ENCODE peak calls at places on chromosomes 7 and 10, in six cellular contexts. R is progenitor cell of endocrine pancreas, M is Calu3, G is GM12864, D is endothelial cell, O is fibroblast of the aortic adventitia. Y is an unnamed sample.

GRCh38 chr7:42843209-42843800 is 68.6 kb downstream of the C7orf25 start:
- DNase-seq in R (no peak), M (peak), G (no peak), D (peak), O (peak), Y (peak)

GRCh38 chr10:60526024-60526585 is 136.4 kb upstream of the ANK3 start:
- DNase-seq in R (no peak), M (no peak), G (no peak), D (no peak), O (peak), Y (no peak)

GRCh38 chr10:69577268-69578232 is 4.3 kb upstream of the NEUROG3 start:
- DNase-seq in R (no peak), M (no peak), G (no peak), D (no peak), O (no peak), Y (no peak)

GRCh38 chr10:123149568-123150228 is 1.8 kb downstream of the HMX2 start:
- DNase-seq in R (peak), M (no peak), G (no peak), D (peak), O (no peak), Y (peak)

GRCh38 chr7:94972296-94972695 is 64.9 kb downstream of the PPP1R9A start:
- DNase-seq in R (no peak), M (peak), G (no peak), D (no peak), O (peak), Y (no peak)

GRCh38 chr7:130888017-130888371 is 154.0 kb upstream of the KLF14 start:
- DNase-seq in R (no peak), M (no peak), G (no peak), D (no peak), O (no peak), Y (no peak)

GRCh38 chr10:112115781-112116385 is 67.7 kb downstream of the GPAM start:
- DNase-seq in R (peak), M (peak), G (no peak), D (peak), O (peak), Y (peak)

GRCh38 chr10:35192645-35193249 is 66.1 kb downstream of the CREM start:
- DNase-seq in R (no peak), M (no peak), G (no peak), D (no peak), O (peak), Y (no peak)

GRCh38 chr10:88921194-88921593 is 31.4 kb downstream of the ACTA2 start:
- DNase-seq in R (no peak), M (no peak), G (no peak), D (no peak), O (peak), Y (no peak)

GRCh38 chr10:48579251-48579960 is 25.5 kb downstream of the ARHGAP22 start:
- DNase-seq in R (no peak), M (no peak), G (no peak), D (no peak), O (peak), Y (no peak)

GRCh38 chr7:2633538-2634264 is 1.9 kb downstream of the TTYH3 start:
- DNase-seq in R (no peak), M (peak), G (no peak), D (no peak), O (peak), Y (no peak)

GRCh38 chr10:88245974-88246511 is 337.1 kb downstream of the RNLS start:
- DNase-seq in R (no peak), M (no peak), G (no peak), D (no peak), O (peak), Y (no peak)

GRCh38 chr10:49605177-49605938 is 4.8 kb upstream of the SLC18A3 start:
- DNase-seq in R (peak), M (no peak), G (no peak), D (no peak), O (no peak), Y (no peak)

GRCh38 chr7:130920122-130920521 is 186.1 kb upstream of the KLF14 start:
- DNase-seq in R (no peak), M (no peak), G (no peak), D (no peak), O (no peak), Y (no peak)

GRCh38 chr10:31761156-31761555 is 167.5 kb downstream of the ARHGAP12 start:
- DNase-seq in R (no peak), M (no peak), G (no peak), D (no peak), O (peak), Y (no peak)

GRCh38 chr7:130154501-130155317 is 50.5 kb downstream of the TMEM209 start:
- DNase-seq in R (no peak), M (no peak), G (no peak), D (peak), O (no peak), Y (no peak)

GRCh38 chr7:434891-435486 is 84.7 kb downstream of the PDGFA start:
- DNase-seq in R (peak), M (no peak), G (no peak), D (no peak), O (no peak), Y (no peak)

GRCh38 chr7:50088463-50089129 is 4.5 kb downstream of the ZPBP start:
- DNase-seq in R (no peak), M (no peak), G (no peak), D (no peak), O (no peak), Y (no peak)

GRCh38 chr10:101346177-101346576 is 7.8 kb upstream of the BTRC start:
- DNase-seq in R (no peak), M (no peak), G (no peak), D (no peak), O (no peak), Y (no peak)

GRCh38 chr10:132878091-132878729 is 64.2 kb downstream of the CFAP46 start:
- DNase-seq in R (no peak), M (no peak), G (no peak), D (peak), O (no peak), Y (no peak)

GRCh38 chr10:100997364-100998182 is 2.0 kb upstream of the LZTS2 start:
- DNase-seq in R (peak), M (peak), G (peak), D (peak), O (peak), Y (peak)

GRCh38 chr7:20013551-20013950 is 203.6 kb downstream of the MACC1 start:
- DNase-seq in R (no peak), M (no peak), G (no peak), D (no peak), O (peak), Y (no peak)

GRCh38 chr10:24894728-24895127 is 57.7 kb downstream of the PRTFDC1 start:
- DNase-seq in R (no peak), M (no peak), G (no peak), D (no peak), O (no peak), Y (no peak)

GRCh38 chr7:101315336-101315735 is 6.3 kb downstream of the IFT22 start:
- DNase-seq in R (no peak), M (peak), G (peak), D (peak), O (peak), Y (peak)

GRCh38 chr7:135597926-135598305 is 40.2 kb downstream of the NUP205 start:
- DNase-seq in R (no peak), M (no peak), G (no peak), D (no peak), O (no peak), Y (no peak)

GRCh38 chr10:98920807-98921206 is 314.8 kb downstream of the HPSE2 start:
- DNase-seq in R (no peak), M (no peak), G (no peak), D (no peak), O (no peak), Y (no peak)

GRCh38 chr7:36186359-36186758 is 33.3 kb downstream of the EEPD1 start:
- DNase-seq in R (no peak), M (no peak), G (no peak), D (no peak), O (no peak), Y (no peak)

GRCh38 chr7:36186841-36187240 is 33.8 kb downstream of the EEPD1 start:
- DNase-seq in R (no peak), M (no peak), G (no peak), D (no peak), O (no peak), Y (no peak)

GRCh38 chr7:36185732-36186131 is 32.7 kb downstream of the EEPD1 start:
- DNase-seq in R (no peak), M (no peak), G (no peak), D (no peak), O (no peak), Y (no peak)

GRCh38 chr7:36182854-36183604 is 30.0 kb downstream of the EEPD1 start:
- DNase-seq in R (no peak), M (no peak), G (no peak), D (no peak), O (no peak), Y (no peak)

DNA sequence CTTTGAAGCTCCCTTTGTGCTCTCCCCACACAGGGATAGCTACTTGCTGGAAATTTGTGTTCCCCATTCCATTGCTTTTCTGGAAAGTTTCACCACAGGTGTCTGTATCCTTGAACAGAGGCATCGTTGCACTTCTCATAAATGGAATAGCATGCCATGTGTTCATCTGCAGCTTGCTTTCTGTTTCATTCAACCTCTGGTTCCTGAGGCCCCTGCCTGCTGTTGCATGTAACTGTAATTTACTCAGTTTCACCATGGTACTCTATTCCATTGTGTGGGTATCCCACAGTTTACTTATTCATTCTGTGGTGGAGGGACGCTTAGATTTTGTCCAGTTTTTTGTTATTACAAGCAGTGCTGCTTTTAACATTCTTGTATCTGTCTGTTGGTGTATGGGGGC is 32.0 kb downstream of the EEPD1 start:
- DNase-seq in R (no peak), M (no peak), G (no peak), D (no peak), O (no peak), Y (no peak)
- TF ChIP-seq CTCF in R (no peak), M (no peak), G (no peak), D (no peak), O (no peak), Y (no peak)

GRCh38 chr7:142800699-142801260 is 30.0 kb downstream of the PRSS2 start:
- DNase-seq in R (no peak), M (no peak), G (no peak), D (no peak), O (no peak), Y (no peak)
- TF ChIP-seq CTCF in R (no peak), M (no peak), G (no peak), D (no peak), O (no peak), Y (no peak)

DNA sequence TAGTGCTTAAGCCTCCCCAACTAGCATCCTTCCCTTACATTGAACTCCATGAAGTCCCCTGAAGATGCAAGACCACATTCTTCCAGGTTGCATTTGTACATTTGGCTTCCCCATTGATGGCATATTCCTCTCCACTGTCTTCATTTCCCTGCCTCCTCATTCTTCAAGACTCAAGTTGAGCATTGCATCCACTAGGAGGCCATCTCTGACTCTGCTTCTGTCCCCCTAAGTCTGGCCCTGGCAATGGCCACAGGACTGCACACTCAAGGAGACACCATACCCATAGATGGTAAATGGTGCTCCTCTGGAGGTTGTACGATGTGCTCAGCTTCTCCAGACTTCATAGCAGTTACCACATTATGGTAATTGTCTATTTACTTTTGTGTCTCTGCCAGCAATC is 112.5 kb downstream of the PTPRZ1 start:
- DNase-seq in R (no peak), M (no peak), G (no peak), D (no peak), O (no peak), Y (no peak)
- TF ChIP-seq CTCF in R (no peak), M (peak), G (no peak), D (no peak), O (no peak), Y (no peak)

GRCh38 chr10:11411926-11412545 is 199.4 kb downstream of the USP6NL start:
- DNase-seq in R (no peak), M (no peak), G (no peak), D (no peak), O (no peak), Y (no peak)
- TF ChIP-seq CTCF in R (peak), M (no peak), G (peak), D (no peak), O (peak), Y (peak)

DNA sequence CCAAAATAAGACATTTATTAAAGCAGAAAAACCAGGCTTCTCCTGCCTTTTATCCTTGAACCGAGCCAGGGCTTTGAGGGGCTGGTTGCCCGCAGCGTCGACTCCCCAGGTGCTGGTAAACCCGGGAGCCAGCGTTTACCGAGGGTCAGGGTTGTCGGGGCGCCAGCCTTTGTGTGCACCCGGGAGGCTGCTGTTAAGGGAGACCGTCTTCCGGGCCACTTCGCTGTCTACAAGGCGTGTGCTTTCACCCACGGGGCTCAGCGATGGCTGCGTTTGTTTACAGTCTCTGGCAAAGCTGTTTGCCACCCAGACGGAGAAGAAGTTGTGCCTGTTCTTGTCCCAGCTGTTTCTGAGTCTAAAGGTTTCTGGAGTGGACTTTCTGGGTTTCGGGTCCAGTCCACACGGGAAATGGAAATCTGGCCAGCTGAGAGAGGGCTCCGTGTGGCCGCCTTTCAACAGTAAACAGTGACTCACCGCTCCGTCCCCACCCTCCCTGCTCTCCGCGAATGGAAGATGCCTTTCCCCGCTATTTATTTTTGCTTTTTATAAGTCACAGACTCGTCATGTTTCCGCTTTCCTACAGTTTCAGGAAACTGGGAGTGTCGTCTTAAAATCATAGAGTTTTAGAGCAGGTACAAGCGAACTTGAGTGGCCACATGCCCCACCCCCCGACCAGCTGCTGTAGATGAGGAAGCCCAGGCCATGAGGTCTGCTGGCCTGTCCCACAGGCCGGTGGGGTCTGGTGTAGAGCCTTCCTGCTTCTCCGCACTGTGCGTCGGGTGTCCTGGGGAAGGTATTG is 2.2 kb downstream of the MAFK start:
- DNase-seq in R (no peak), M (peak), G (no peak), D (no peak), O (peak), Y (no peak)
- TF ChIP-seq CTCF in R (no peak), M (no peak), G (no peak), D (no peak), O (no peak), Y (no peak)

GRCh38 chr10:77756319-77757232 is 119.0 kb upstream of the KCNMA1 start:
- DNase-seq in R (peak), M (peak), G (no peak), D (peak), O (peak), Y (peak)
- TF ChIP-seq CTCF in R (peak), M (peak), G (peak), D (peak), O (peak), Y (peak)

GRCh38 chr7:158228986-158229385 is 358.6 kb downstream of the PTPRN2 start:
- DNase-seq in R (no peak), M (no peak), G (no peak), D (no peak), O (no peak), Y (no peak)
- TF ChIP-seq CTCF in R (peak), M (no peak), G (no peak), D (no peak), O (no peak), Y (no peak)

DNA sequence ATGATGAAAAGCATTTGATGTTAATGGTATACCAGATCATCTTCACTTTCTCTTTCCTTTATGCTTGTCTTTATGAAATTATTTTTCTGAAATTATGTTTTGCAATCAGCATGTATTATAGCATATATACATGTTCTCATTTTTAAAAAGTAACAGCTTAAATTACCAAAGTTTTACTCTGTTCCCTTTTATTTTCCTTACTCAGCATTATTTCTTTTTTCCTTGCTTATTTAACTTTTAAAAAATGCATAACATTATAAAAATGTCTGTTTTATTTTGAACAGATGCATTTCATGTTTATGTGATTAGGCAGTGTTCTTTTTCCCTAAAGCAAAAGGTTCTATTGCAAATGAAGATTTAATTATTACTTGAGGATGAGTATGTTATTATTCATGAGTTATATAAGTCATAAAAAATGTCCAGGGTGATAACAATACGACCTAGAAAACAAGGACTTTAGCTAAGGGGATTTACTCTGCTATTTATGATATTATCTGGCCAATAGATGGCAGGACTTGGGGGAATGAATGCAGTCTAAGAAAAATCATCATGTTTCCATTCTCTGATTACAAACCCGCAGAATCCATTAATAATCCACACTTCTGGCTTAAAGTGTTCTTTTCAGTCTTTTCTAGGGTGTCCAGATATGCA is 38.5 kb downstream of the CABCOCO1 start:
- DNase-seq in R (no peak), M (no peak), G (no peak), D (no peak), O (peak), Y (no peak)
- TF ChIP-seq CTCF in R (no peak), M (no peak), G (no peak), D (no peak), O (peak), Y (no peak)

GRCh38 chr10:12748186-12748585 is 253.3 kb downstream of the CCDC3 start:
- DNase-seq in R (no peak), M (no peak), G (no peak), D (no peak), O (no peak), Y (no peak)
- TF ChIP-seq CTCF in R (no peak), M (no peak), G (no peak), D (no peak), O (no peak), Y (no peak)

Y was measured in GM13977.